ENCODE peak calls at places on chromosomes 4 and X, in six cellular contexts. W is tibial artery, Z is bronchial epithelial cell, K is dorsolateral prefrontal cortex, B is thyroid gland, J is MG63. G is an unnamed sample.

GRCh38 chr4:147828361-147828760 is 96.5 kb downstream of the ARHGAP10 start:
- DNase-seq in W (no peak), Z (peak), K (no peak), B (no peak), J (peak), G (no peak)

GRCh38 chr4:120667102-120667501 is 255.4 kb downstream of the PRDM5 start:
- DNase-seq in W (no peak), Z (no peak), K (no peak), B (no peak), J (no peak), G (no peak)

GRCh38 chrX:13373027-13373806 is 53.4 kb upstream of the ATXN3L start:
- DNase-seq in W (no peak), Z (peak), K (no peak), B (no peak), J (peak), G (no peak)

GRCh38 chr4:173765731-173766130 is 235.7 kb upstream of the HAND2 start:
- DNase-seq in W (no peak), Z (no peak), K (no peak), B (no peak), J (no peak), G (no peak)

GRCh38 chrX:110987292-110987691 is 108.7 kb upstream of the PAK3 start:
- DNase-seq in W (no peak), Z (no peak), K (no peak), B (no peak), J (no peak), G (peak)

GRCh38 chr4:28879178-28879577 is 1841.0 kb upstream of the PCDH7 start:
- DNase-seq in W (no peak), Z (peak), K (no peak), B (no peak), J (no peak), G (no peak)

GRCh38 chrX:1582686-1583437 is 8.5 kb upstream of the AKAP17A start:
- DNase-seq in W (no peak), Z (peak), K (no peak), B (no peak), J (peak), G (no peak)

GRCh38 chr4:38601244-38601915 is 62.6 kb upstream of the KLF3 start:
- DNase-seq in W (peak), Z (peak), K (no peak), B (peak), J (no peak), G (no peak)

GRCh38 chr4:152588869-152589268 is 53.0 kb upstream of the FBXW7 start:
- DNase-seq in W (no peak), Z (no peak), K (no peak), B (no peak), J (no peak), G (no peak)

GRCh38 chr4:152590179-152591031 is 54.5 kb upstream of the FBXW7 start:
- DNase-seq in W (no peak), Z (peak), K (no peak), B (peak), J (peak), G (no peak)

GRCh38 chr4:152594981-152595916 is 59.4 kb upstream of the FBXW7 start:
- DNase-seq in W (no peak), Z (peak), K (no peak), B (no peak), J (no peak), G (no peak)

GRCh38 chr4:152591876-152592275 is 56.0 kb upstream of the FBXW7 start:
- DNase-seq in W (no peak), Z (no peak), K (no peak), B (no peak), J (no peak), G (no peak)

DNA sequence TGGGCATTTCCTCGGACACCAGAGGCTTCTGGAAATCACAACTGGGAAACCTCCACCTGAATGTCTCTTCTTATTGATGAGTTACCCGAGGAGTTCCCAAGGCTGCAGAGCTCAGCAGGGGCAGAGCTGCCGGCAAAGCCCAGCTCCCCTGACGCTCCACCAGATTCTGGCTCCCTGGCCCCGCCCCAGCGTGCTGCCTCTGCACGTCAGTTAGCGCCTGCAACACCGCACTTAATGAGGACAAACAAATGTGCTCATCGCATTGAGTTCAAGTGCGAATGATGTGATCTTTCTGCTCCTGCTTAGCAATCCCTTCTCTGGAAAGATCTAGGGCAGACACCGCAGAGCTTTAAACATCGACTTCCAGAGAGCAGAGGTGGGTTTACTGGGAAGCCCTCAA is 55.5 kb upstream of the FBXW7 start:
- DNase-seq in W (no peak), Z (peak), K (no peak), B (peak), J (peak), G (peak)
- H3K4me3 ChIP-seq in W (no peak), Z (no peak), K (peak), B (no peak), J (peak), G (no peak)

GRCh38 chr4:1170805-1171305 is 1.5 kb downstream of the SPON2 start:
- DNase-seq in W (peak), Z (no peak), K (no peak), B (no peak), J (no peak), G (no peak)

GRCh38 chr4:1172971-1173757 is 781 bp upstream of the SPON2 start:
- DNase-seq in W (peak), Z (no peak), K (no peak), B (no peak), J (no peak), G (no peak)

GRCh38 chr4:1171306-1172227 is 816 bp downstream of the SPON2 start:
- DNase-seq in W (peak), Z (no peak), K (no peak), B (peak), J (no peak), G (peak)

GRCh38 chr4:1170156-1170804 is 2.1 kb downstream of the SPON2 start:
- DNase-seq in W (no peak), Z (no peak), K (no peak), B (no peak), J (no peak), G (peak)

GRCh38 chr4:1172228-1172851 is at the start of gene SPON2:
- DNase-seq in W (peak), Z (no peak), K (no peak), B (no peak), J (no peak), G (peak)
- H3K4me3 ChIP-seq in W (peak), Z (peak), K (peak), B (no peak), J (no peak), G (peak)

GRCh38 chr4:74005528-74005927 is 7.1 kb upstream of the CXCL5 start:
- DNase-seq in W (no peak), Z (peak), K (no peak), B (no peak), J (no peak), G (no peak)
- H3K4me3 ChIP-seq in W (no peak), Z (no peak), K (no peak), B (no peak), J (no peak), G (no peak)

GRCh38 chr4:102687373-102687981 is 73.3 kb downstream of the MANBA start:
- DNase-seq in W (no peak), Z (peak), K (no peak), B (no peak), J (peak), G (no peak)

GRCh38 chr4:102683846-102684581 is 76.8 kb downstream of the MANBA start:
- DNase-seq in W (no peak), Z (peak), K (no peak), B (no peak), J (no peak), G (no peak)

GRCh38 chr4:102684605-102685052 is 76.1 kb downstream of the MANBA start:
- DNase-seq in W (no peak), Z (peak), K (no peak), B (no peak), J (peak), G (no peak)

GRCh38 chr4:102685768-102686167 is 75.0 kb downstream of the MANBA start:
- DNase-seq in W (no peak), Z (no peak), K (no peak), B (no peak), J (no peak), G (no peak)

DNA sequence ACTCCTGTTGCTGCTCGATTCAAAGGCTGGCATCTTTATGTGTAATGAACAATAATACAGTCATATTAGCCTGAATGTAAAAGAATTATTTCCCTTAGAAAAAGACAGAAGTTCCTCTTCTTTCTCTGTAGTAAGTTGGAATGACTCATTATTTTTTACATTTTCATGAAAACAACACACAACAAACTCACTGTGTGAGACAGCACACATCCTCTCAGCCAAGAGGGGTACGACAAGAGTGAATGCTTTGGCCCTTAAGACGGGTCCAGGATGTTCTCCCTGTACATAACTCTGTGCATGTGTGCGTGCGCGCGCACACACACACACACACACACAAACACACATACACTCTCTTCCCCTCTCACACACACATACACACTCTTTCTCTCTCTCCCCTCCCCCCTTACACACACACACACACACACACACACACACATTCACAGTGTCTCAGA is 72.8 kb downstream of the MANBA start:
- DNase-seq in W (no peak), Z (no peak), K (no peak), B (no peak), J (no peak), G (no peak)
- H3K4me3 ChIP-seq in W (no peak), Z (no peak), K (no peak), B (no peak), J (no peak), G (no peak)

GRCh38 chr4:87054900-87055299 is 120.1 kb downstream of the AFF1 start:
- DNase-seq in W (no peak), Z (no peak), K (no peak), B (peak), J (no peak), G (no peak)
- H3K4me3 ChIP-seq in W (no peak), Z (no peak), K (no peak), B (no peak), J (no peak), G (no peak)